ENCODE peak calls at places on chromosomes 11 and 22, in five cellular contexts. T, E, M, U and Y are unnamed samples.

GRCh38 chr11:124415356-124415923 is 9.2 kb downstream of the OR8B4 start:
- DNase-seq in U (no peak), M (no peak), T (peak; percentile 55), E (peak; percentile 10), Y (peak; percentile 34)

GRCh38 chr11:46570790-46571398 is 22.9 kb downstream of the AMBRA1 start:
- DNase-seq in U (no peak), T (no peak), E (no peak), M (no peak), Y (no peak)

GRCh38 chr22:44161673-44162072 is 19.1 kb upstream of the PARVG start:
- DNase-seq in M (no peak), E (no peak), T (no peak), U (no peak), Y (no peak)

GRCh38 chr11:35398881-35399280 is 20.5 kb downstream of the SLC1A2 start:
- DNase-seq in M (peak; percentile 54), T (no peak), U (no peak), E (no peak), Y (no peak)

GRCh38 chr11:64088159-64089026 is 52.7 kb downstream of the FLRT1 start:
- DNase-seq in T (no peak), E (peak; percentile 53), M (no peak), U (no peak), Y (no peak)

GRCh38 chr11:100578966-100579365 is 108.1 kb upstream of the ARHGAP42 start:
- DNase-seq in E (no peak), U (no peak), M (no peak), T (no peak), Y (no peak)

GRCh38 chr22:21624120-21624879 is 5.5 kb downstream of the YDJC start:
- DNase-seq in M (no peak), T (no peak), E (no peak), U (no peak), Y (no peak)

GRCh38 chr11:112270551-112271180 is 10.0 kb upstream of the PLET1 start:
- DNase-seq in U (no peak), M (no peak), T (no peak), E (no peak), Y (no peak)

GRCh38 chr11:109911488-109911887 is 181.7 kb upstream of the ZC3H12C start:
- DNase-seq in T (no peak), E (no peak), U (no peak), M (no peak), Y (no peak)

GRCh38 chr11:27471588-27472397 is 797 bp downstream of the LGR4 start:
- DNase-seq in M (no peak), T (no peak), E (no peak), U (no peak), Y (peak; percentile 66)

GRCh38 chr11:128324531-128325141 is 262.7 kb downstream of the ETS1 start:
- DNase-seq in T (no peak), M (no peak), U (peak; percentile 70), E (no peak), Y (no peak)